ENCODE peak calls at places on chromosomes 3 and 15, in seven cellular contexts. One of them, this sample, is unnamed.

GRCh38 chr3:150828997-150829396 is 66.0 kb upstream of the SIAH2 start:
- DNase-seq in hepatocyte: no peak
- DNase-seq in chondrocyte: no peak
- DNase-seq in CD8-positive, alpha-beta T cell: no peak
- DNase-seq in mucosa of descending colon: no peak
- DNase-seq in tibial nerve: no peak
- DNase-seq in B cell: no peak
- DNase-seq in this sample: no peak

GRCh38 chr15:83733206-83733605 is 79.3 kb downstream of the ADAMTSL3 start:
- DNase-seq in hepatocyte: no peak
- DNase-seq in chondrocyte: no peak
- DNase-seq in CD8-positive, alpha-beta T cell: no peak
- DNase-seq in mucosa of descending colon: no peak
- DNase-seq in tibial nerve: no peak
- DNase-seq in B cell: no peak
- DNase-seq in this sample: no peak

GRCh38 chr3:30913176-30913575 is 18.7 kb upstream of the GADL1 start:
- DNase-seq in hepatocyte: no peak
- DNase-seq in chondrocyte: no peak
- DNase-seq in CD8-positive, alpha-beta T cell: no peak
- DNase-seq in mucosa of descending colon: no peak
- DNase-seq in tibial nerve: no peak
- DNase-seq in B cell: no peak
- DNase-seq in this sample: no peak

GRCh38 chr3:128483657-128484403 is 9.2 kb downstream of the GATA2 start:
- DNase-seq in hepatocyte: no peak
- DNase-seq in chondrocyte: peak; percentile 75
- DNase-seq in CD8-positive, alpha-beta T cell: no peak
- DNase-seq in mucosa of descending colon: no peak
- DNase-seq in tibial nerve: no peak
- DNase-seq in B cell: no peak
- DNase-seq in this sample: no peak

GRCh38 chr3:2765002-2765579 is 345.1 kb downstream of the IL5RA start:
- DNase-seq in hepatocyte: peak; percentile 43
- DNase-seq in chondrocyte: no peak
- DNase-seq in CD8-positive, alpha-beta T cell: no peak
- DNase-seq in mucosa of descending colon: peak; percentile 7
- DNase-seq in tibial nerve: no peak
- DNase-seq in B cell: no peak
- DNase-seq in this sample: no peak

GRCh38 chr3:107452436-107452835 is 70.3 kb upstream of the BBX start:
- DNase-seq in hepatocyte: no peak
- DNase-seq in chondrocyte: no peak
- DNase-seq in CD8-positive, alpha-beta T cell: no peak
- DNase-seq in mucosa of descending colon: no peak
- DNase-seq in tibial nerve: no peak
- DNase-seq in B cell: no peak
- DNase-seq in this sample: no peak

GRCh38 chr15:52673734-52674133 is 5.5 kb downstream of the ATOSA start:
- DNase-seq in hepatocyte: no peak
- DNase-seq in chondrocyte: no peak
- DNase-seq in CD8-positive, alpha-beta T cell: no peak
- DNase-seq in mucosa of descending colon: no peak
- DNase-seq in tibial nerve: no peak
- DNase-seq in B cell: no peak
- DNase-seq in this sample: no peak

GRCh38 chr3:67654832-67655152 is 380 bp upstream of the SUCLG2 start:
- DNase-seq in hepatocyte: no peak
- DNase-seq in chondrocyte: no peak
- DNase-seq in CD8-positive, alpha-beta T cell: no peak
- DNase-seq in mucosa of descending colon: no peak
- DNase-seq in tibial nerve: no peak
- DNase-seq in B cell: no peak
- DNase-seq in this sample: no peak

GRCh38 chr3:41173926-41174702 is 25.2 kb upstream of the CTNNB1 start:
- DNase-seq in hepatocyte: no peak
- DNase-seq in chondrocyte: no peak
- DNase-seq in CD8-positive, alpha-beta T cell: no peak
- DNase-seq in mucosa of descending colon: no peak
- DNase-seq in tibial nerve: no peak
- DNase-seq in B cell: no peak
- DNase-seq in this sample: no peak

GRCh38 chr15:34252545-34252944 is 27.7 kb downstream of the EMC4 start:
- DNase-seq in hepatocyte: no peak
- DNase-seq in chondrocyte: no peak
- DNase-seq in CD8-positive, alpha-beta T cell: no peak
- DNase-seq in mucosa of descending colon: no peak
- DNase-seq in tibial nerve: no peak
- DNase-seq in B cell: no peak
- DNase-seq in this sample: no peak

GRCh38 chr3:46812237-46812791 is 50.9 kb downstream of the MYL3 start:
- DNase-seq in hepatocyte: peak; percentile 92
- DNase-seq in chondrocyte: no peak
- DNase-seq in CD8-positive, alpha-beta T cell: peak; percentile 55
- DNase-seq in mucosa of descending colon: peak; percentile 83
- DNase-seq in tibial nerve: no peak
- DNase-seq in B cell: peak; percentile 45
- DNase-seq in this sample: peak; percentile 92

GRCh38 chr15:28109626-28110415 is 10.7 kb upstream of the OCA2 start:
- DNase-seq in hepatocyte: no peak
- DNase-seq in chondrocyte: no peak
- DNase-seq in CD8-positive, alpha-beta T cell: no peak
- DNase-seq in mucosa of descending colon: no peak
- DNase-seq in tibial nerve: no peak
- DNase-seq in B cell: no peak
- DNase-seq in this sample: no peak

GRCh38 chr15:20344601-20345400 is 196.8 kb downstream of the GOLGA6L6 start:
- DNase-seq in hepatocyte: peak; percentile 28
- DNase-seq in chondrocyte: peak; percentile 99
- DNase-seq in CD8-positive, alpha-beta T cell: no peak
- DNase-seq in mucosa of descending colon: no peak
- DNase-seq in tibial nerve: no peak
- DNase-seq in B cell: no peak
- DNase-seq in this sample: no peak

GRCh38 chr15:90683876-90684275 is 33.3 kb upstream of the BLM start:
- DNase-seq in hepatocyte: no peak
- DNase-seq in chondrocyte: peak; percentile 17
- DNase-seq in CD8-positive, alpha-beta T cell: no peak
- DNase-seq in mucosa of descending colon: no peak
- DNase-seq in tibial nerve: no peak
- DNase-seq in B cell: no peak
- DNase-seq in this sample: no peak

GRCh38 chr3:193673845-193674244 is 80.8 kb downstream of the OPA1 start:
- DNase-seq in hepatocyte: peak; percentile 26
- DNase-seq in chondrocyte: no peak
- DNase-seq in CD8-positive, alpha-beta T cell: no peak
- DNase-seq in mucosa of descending colon: no peak
- DNase-seq in tibial nerve: no peak
- DNase-seq in B cell: no peak
- DNase-seq in this sample: no peak

GRCh38 chr3:73432021-73432722 is 192.6 kb downstream of the PDZRN3 start:
- DNase-seq in hepatocyte: peak; percentile 69
- DNase-seq in chondrocyte: no peak
- DNase-seq in CD8-positive, alpha-beta T cell: no peak
- DNase-seq in mucosa of descending colon: peak; percentile 34
- DNase-seq in tibial nerve: no peak
- DNase-seq in B cell: no peak
- DNase-seq in this sample: no peak

GRCh38 chr3:186217820-186218164 is 108.9 kb upstream of the ETV5 start:
- DNase-seq in hepatocyte: no peak
- DNase-seq in chondrocyte: no peak
- DNase-seq in CD8-positive, alpha-beta T cell: no peak
- DNase-seq in mucosa of descending colon: no peak
- DNase-seq in tibial nerve: no peak
- DNase-seq in B cell: no peak
- DNase-seq in this sample: no peak

GRCh38 chr15:80105193-80105984 is 45.9 kb downstream of the ZFAND6 start:
- DNase-seq in hepatocyte: peak; percentile 16
- DNase-seq in chondrocyte: no peak
- DNase-seq in CD8-positive, alpha-beta T cell: no peak
- DNase-seq in mucosa of descending colon: no peak
- DNase-seq in tibial nerve: no peak
- DNase-seq in B cell: no peak
- DNase-seq in this sample: no peak

GRCh38 chr3:72903004-72903403 is 15.2 kb downstream of the GXYLT2 start:
- DNase-seq in hepatocyte: peak; percentile 40
- DNase-seq in chondrocyte: no peak
- DNase-seq in CD8-positive, alpha-beta T cell: no peak
- DNase-seq in mucosa of descending colon: no peak
- DNase-seq in tibial nerve: no peak
- DNase-seq in B cell: no peak
- DNase-seq in this sample: no peak

GRCh38 chr15:52254331-52254730 is 41.3 kb downstream of the MYO5C start:
- DNase-seq in hepatocyte: no peak
- DNase-seq in chondrocyte: no peak
- DNase-seq in CD8-positive, alpha-beta T cell: no peak
- DNase-seq in mucosa of descending colon: no peak
- DNase-seq in tibial nerve: no peak
- DNase-seq in B cell: peak; percentile 49
- DNase-seq in this sample: no peak

GRCh38 chr3:62722344-62722743 is 152.9 kb downstream of the CADPS start:
- DNase-seq in hepatocyte: no peak
- DNase-seq in chondrocyte: no peak
- DNase-seq in CD8-positive, alpha-beta T cell: no peak
- DNase-seq in mucosa of descending colon: no peak
- DNase-seq in tibial nerve: no peak
- DNase-seq in B cell: no peak
- DNase-seq in this sample: no peak

GRCh38 chr3:119322523-119323400 is 28.6 kb downstream of the ARHGAP31 start:
- DNase-seq in hepatocyte: peak; percentile 92
- DNase-seq in chondrocyte: peak; percentile 95
- DNase-seq in CD8-positive, alpha-beta T cell: peak; percentile 79
- DNase-seq in mucosa of descending colon: peak; percentile 81
- DNase-seq in tibial nerve: peak; percentile 62
- DNase-seq in B cell: peak; percentile 93
- DNase-seq in this sample: peak; percentile 81
- TF ChIP-seq CTCF in hepatocyte: peak; percentile 31
- TF ChIP-seq CTCF in chondrocyte: peak; percentile 68
- TF ChIP-seq CTCF in CD8-positive, alpha-beta T cell: no peak
- TF ChIP-seq CTCF in mucosa of descending colon: no peak
- TF ChIP-seq CTCF in tibial nerve: peak; percentile 47
- TF ChIP-seq CTCF in B cell: peak; percentile 16
- TF ChIP-seq CTCF in this sample: no peak

GRCh38 chr3:189372205-189372764 is 200.5 kb downstream of the TPRG1 start:
- DNase-seq in hepatocyte: no peak
- DNase-seq in chondrocyte: no peak
- DNase-seq in CD8-positive, alpha-beta T cell: no peak
- DNase-seq in mucosa of descending colon: no peak
- DNase-seq in tibial nerve: no peak
- DNase-seq in B cell: no peak
- DNase-seq in this sample: no peak

GRCh38 chr3:189369636-189370035 is 197.9 kb downstream of the TPRG1 start:
- DNase-seq in hepatocyte: no peak
- DNase-seq in chondrocyte: no peak
- DNase-seq in CD8-positive, alpha-beta T cell: no peak
- DNase-seq in mucosa of descending colon: no peak
- DNase-seq in tibial nerve: no peak
- DNase-seq in B cell: no peak
- DNase-seq in this sample: no peak

GRCh38 chr3:189365609-189366564 is 194.1 kb downstream of the TPRG1 start:
- DNase-seq in hepatocyte: no peak
- DNase-seq in chondrocyte: no peak
- DNase-seq in CD8-positive, alpha-beta T cell: no peak
- DNase-seq in mucosa of descending colon: no peak
- DNase-seq in tibial nerve: no peak
- DNase-seq in B cell: no peak
- DNase-seq in this sample: no peak

GRCh38 chr3:189363856-189364255 is 192.1 kb downstream of the TPRG1 start:
- DNase-seq in hepatocyte: no peak
- DNase-seq in chondrocyte: no peak
- DNase-seq in CD8-positive, alpha-beta T cell: no peak
- DNase-seq in mucosa of descending colon: no peak
- DNase-seq in tibial nerve: no peak
- DNase-seq in B cell: no peak
- DNase-seq in this sample: no peak

DNA sequence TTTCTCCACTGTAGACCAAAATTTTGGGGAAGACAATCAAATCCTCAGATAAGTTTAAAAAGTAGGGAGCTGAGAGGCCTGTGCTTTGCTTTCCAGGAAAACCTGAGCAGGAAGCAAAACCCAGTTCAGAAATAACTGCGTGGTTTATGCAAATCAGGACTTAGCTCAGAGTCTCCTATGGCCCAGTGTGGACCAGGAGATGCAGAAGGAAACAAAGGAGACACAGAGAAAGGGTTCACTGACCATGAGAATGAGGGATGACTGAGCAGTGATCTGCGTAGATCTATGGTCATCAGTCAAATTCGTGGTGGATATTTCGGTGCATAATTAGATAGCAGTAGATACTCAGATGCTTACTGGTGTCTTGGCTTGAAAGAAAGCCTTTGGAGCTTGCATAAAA is 196.6 kb downstream of the TPRG1 start:
- DNase-seq in hepatocyte: no peak
- DNase-seq in chondrocyte: no peak
- DNase-seq in CD8-positive, alpha-beta T cell: no peak
- DNase-seq in mucosa of descending colon: no peak
- DNase-seq in tibial nerve: no peak
- DNase-seq in B cell: no peak
- DNase-seq in this sample: no peak
- TF ChIP-seq CTCF in hepatocyte: no peak
- TF ChIP-seq CTCF in chondrocyte: no peak
- TF ChIP-seq CTCF in CD8-positive, alpha-beta T cell: no peak
- TF ChIP-seq CTCF in mucosa of descending colon: no peak
- TF ChIP-seq CTCF in tibial nerve: no peak
- TF ChIP-seq CTCF in B cell: no peak
- TF ChIP-seq CTCF in this sample: no peak

GRCh38 chr15:84879088-84879780 is 5.2 kb upstream of the SLC28A1 start:
- DNase-seq in hepatocyte: no peak
- DNase-seq in chondrocyte: no peak
- DNase-seq in CD8-positive, alpha-beta T cell: no peak
- DNase-seq in mucosa of descending colon: no peak
- DNase-seq in tibial nerve: no peak
- DNase-seq in B cell: no peak
- DNase-seq in this sample: no peak
- TF ChIP-seq CTCF in hepatocyte: no peak
- TF ChIP-seq CTCF in chondrocyte: no peak
- TF ChIP-seq CTCF in CD8-positive, alpha-beta T cell: no peak
- TF ChIP-seq CTCF in mucosa of descending colon: no peak
- TF ChIP-seq CTCF in tibial nerve: no peak
- TF ChIP-seq CTCF in B cell: no peak
- TF ChIP-seq CTCF in this sample: no peak

DNA sequence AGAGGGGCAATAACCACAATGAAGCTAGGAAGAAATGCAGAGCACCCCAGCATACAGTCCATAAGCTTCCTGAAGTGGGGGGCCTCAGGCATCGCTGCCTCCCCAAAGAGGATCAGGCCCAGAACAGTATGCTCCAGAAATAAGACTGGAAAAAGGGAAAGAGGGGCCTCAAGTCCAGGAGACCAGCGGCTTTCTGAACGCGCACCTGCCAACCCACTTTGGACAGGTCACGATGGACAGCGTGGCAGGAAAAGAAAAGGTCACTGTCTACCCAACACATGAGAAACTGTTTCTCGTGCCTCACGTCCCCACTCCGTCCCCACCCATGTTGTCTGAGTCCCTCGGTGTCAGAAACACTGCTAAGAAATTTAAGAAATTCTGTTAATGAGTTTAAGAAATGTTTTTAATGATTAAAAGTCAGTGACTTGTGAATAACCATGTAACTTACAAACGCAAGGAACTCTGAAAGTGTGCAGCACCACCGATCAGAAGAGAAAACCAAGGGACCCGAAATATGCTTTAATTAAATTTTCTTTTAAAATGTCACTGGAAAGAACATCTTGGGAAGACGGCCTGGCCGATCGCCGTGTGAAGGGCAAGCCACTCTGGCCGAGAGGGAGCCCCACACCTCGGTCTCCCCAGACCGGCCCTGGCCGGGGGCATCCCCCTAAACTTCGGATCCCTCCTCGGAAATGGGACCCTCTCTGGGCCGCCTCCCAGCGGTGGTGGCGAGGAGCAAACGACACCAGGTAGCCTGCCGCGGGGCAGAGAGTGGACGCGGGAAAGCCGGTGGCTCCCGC is 1.7 kb upstream of the PPARG start:
- DNase-seq in hepatocyte: peak; percentile 72
- DNase-seq in chondrocyte: no peak
- DNase-seq in CD8-positive, alpha-beta T cell: no peak
- DNase-seq in mucosa of descending colon: peak; percentile 60
- DNase-seq in tibial nerve: no peak
- DNase-seq in B cell: no peak
- DNase-seq in this sample: no peak
- TF ChIP-seq CTCF in hepatocyte: peak; percentile 20
- TF ChIP-seq CTCF in chondrocyte: peak; percentile 63
- TF ChIP-seq CTCF in CD8-positive, alpha-beta T cell: no peak
- TF ChIP-seq CTCF in mucosa of descending colon: no peak
- TF ChIP-seq CTCF in tibial nerve: no peak
- TF ChIP-seq CTCF in B cell: no peak
- TF ChIP-seq CTCF in this sample: no peak